ENCODE peak calls at places on chromosomes 11 and 22, in seven cellular contexts. N, I, C, X, E, Z and Q are unnamed samples.

GRCh38 chr11:117676501-117676900 is 120.5 kb downstream of the DSCAML1 start:
- DNase-seq in N (no peak), I (no peak), C (no peak), X (no peak), E (no peak), Z (no peak), Q (no peak)

GRCh38 chr11:125402436-125402835 is 93.6 kb downstream of the FEZ1 start:
- DNase-seq in N (no peak), I (peak), C (no peak), X (no peak), E (no peak), Z (peak), Q (no peak)

GRCh38 chr11:117905524-117905923 is 23.7 kb downstream of the TMPRSS13 start:
- DNase-seq in N (no peak), I (no peak), C (no peak), X (peak), E (no peak), Z (no peak), Q (no peak)

GRCh38 chr11:122748968-122749687 is 89.2 kb upstream of the CRTAM start:
- DNase-seq in N (peak), I (peak), C (no peak), X (no peak), E (peak), Z (peak), Q (peak)

GRCh38 chr22:41501209-41501608 is 32.3 kb downstream of the ACO2 start:
- DNase-seq in N (peak), I (no peak), C (no peak), X (no peak), E (no peak), Z (no peak), Q (peak)

GRCh38 chr22:43152355-43153071 is 1.2 kb downstream of the TSPO start:
- DNase-seq in N (peak), I (peak), C (peak), X (peak), E (peak), Z (peak), Q (no peak)

GRCh38 chr11:61709110-61709509 is 28.9 kb downstream of the DAGLA start:
- DNase-seq in N (no peak), I (no peak), C (no peak), X (no peak), E (no peak), Z (no peak), Q (no peak)

GRCh38 chr11:108912587-108912986 is 247.7 kb downstream of the DDX10 start:
- DNase-seq in N (no peak), I (peak), C (no peak), X (no peak), E (peak), Z (no peak), Q (no peak)

GRCh38 chr11:75598264-75598663 is 36.2 kb downstream of the SERPINH1 start:
- DNase-seq in N (no peak), I (no peak), C (no peak), X (no peak), E (no peak), Z (no peak), Q (no peak)

DNA sequence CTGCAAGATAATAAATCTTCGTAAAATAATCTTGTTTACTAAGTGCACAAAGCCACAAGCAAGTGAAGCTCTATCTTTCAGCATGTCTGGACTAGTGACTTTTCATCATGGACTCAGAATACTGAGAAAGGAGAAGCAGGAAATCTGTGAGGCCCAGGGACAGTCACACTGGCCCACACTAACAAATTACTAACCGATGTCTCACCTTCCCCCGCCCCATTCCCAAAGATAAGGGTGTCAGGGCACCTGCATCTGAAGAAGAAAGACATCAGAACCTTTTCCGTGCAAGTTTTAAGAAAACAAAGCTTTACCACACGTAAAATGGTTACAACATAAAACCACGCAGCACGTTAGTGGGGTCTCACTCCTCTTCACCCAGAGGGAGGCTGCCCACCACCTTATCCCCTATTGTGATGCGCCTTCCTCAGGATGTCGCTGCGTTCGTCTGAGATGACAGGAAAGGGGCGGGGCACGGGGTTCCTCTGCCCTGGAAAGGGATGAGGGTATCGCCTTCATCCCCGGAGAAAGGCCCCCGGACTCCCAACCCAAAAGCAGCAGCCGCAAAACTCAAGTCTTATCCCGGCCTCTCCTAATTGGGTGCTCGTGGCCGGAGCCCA is 603 bp downstream of the BTBD10 start:
- DNase-seq in N (peak), I (peak), C (peak), X (peak), E (peak), Z (peak), Q (peak)
- TF ChIP-seq CTCF in N (no peak), I (no peak), C (no peak), X (no peak), E (no peak), Z (peak), Q (no peak)

GRCh38 chr11:68956142-68956541 is 24.6 kb downstream of the MRGPRD start:
- DNase-seq in N (no peak), I (no peak), C (no peak), X (no peak), E (no peak), Z (no peak), Q (peak)
- TF ChIP-seq CTCF in N (no peak), I (peak), C (no peak), X (no peak), E (peak), Z (peak), Q (no peak)

DNA sequence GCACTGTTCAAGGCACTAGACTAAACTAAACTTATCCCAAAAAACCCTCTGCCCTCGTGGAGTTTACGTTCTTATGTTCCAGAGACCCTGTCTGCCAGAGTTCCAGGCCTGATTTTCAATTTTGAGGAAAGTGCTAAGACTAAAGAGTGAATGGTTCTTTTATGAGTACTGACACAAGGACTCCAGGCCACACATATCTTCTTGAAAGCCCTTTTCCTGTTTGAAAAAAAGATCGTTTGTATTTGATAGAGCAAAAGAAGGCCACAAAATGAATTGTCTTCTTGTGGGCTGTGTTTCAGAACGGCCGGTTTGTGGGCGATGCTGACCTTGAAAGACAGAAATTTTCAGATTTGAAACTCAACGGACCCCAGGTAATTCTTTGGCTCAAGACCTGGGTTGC is 32.1 kb downstream of the CTNND1 start:
- DNase-seq in N (no peak), I (no peak), C (no peak), X (no peak), E (no peak), Z (no peak), Q (no peak)
- TF ChIP-seq CTCF in N (no peak), I (no peak), C (no peak), X (no peak), E (no peak), Z (no peak), Q (no peak)

GRCh38 chr11:363948-364761 is 5.1 kb upstream of the B4GALNT4 start:
- DNase-seq in N (no peak), I (no peak), C (no peak), X (peak), E (peak), Z (no peak), Q (peak)
- TF ChIP-seq CTCF in N (no peak), I (peak), C (peak), X (peak), E (peak), Z (peak), Q (peak)

GRCh38 chr11:128026596-128026995 is 560.8 kb downstream of the ETS1 start:
- DNase-seq in N (no peak), I (peak), C (no peak), X (no peak), E (peak), Z (peak), Q (no peak)

GRCh38 chr11:128022761-128023160 is 564.6 kb downstream of the ETS1 start:
- DNase-seq in N (no peak), I (no peak), C (no peak), X (no peak), E (no peak), Z (no peak), Q (no peak)

GRCh38 chr11:128022007-128022368 is 565.4 kb downstream of the ETS1 start:
- DNase-seq in N (no peak), I (peak), C (no peak), X (no peak), E (peak), Z (peak), Q (no peak)

GRCh38 chr11:128018692-128019091 is 568.7 kb downstream of the ETS1 start:
- DNase-seq in N (no peak), I (no peak), C (no peak), X (no peak), E (no peak), Z (no peak), Q (no peak)

GRCh38 chr11:128021304-128022006 is 565.9 kb downstream of the ETS1 start:
- DNase-seq in N (no peak), I (peak), C (no peak), X (no peak), E (no peak), Z (no peak), Q (no peak)
- TF ChIP-seq CTCF in N (no peak), I (peak), C (no peak), X (no peak), E (peak), Z (peak), Q (no peak)

DNA sequence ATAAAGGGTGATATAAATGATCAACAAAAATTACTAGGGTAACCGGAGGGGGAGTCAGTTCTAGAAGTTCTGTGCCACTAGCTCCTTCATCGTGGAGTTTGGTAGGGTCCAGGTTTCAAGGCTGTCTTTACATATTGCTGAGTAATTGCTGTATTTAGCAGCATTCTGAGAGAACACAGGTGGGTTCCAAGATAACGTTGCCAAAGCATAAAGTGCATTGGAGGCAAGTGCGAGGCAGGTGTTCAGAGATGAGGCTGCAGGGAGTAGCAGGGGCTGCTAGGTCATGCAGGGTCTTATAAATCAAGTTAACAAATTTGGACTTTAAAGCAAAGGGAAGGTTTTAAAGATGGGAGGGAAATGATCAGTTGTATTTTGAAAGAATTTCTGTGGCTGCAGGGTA is 17.8 kb downstream of the SGSM3 start:
- DNase-seq in N (no peak), I (no peak), C (no peak), X (no peak), E (no peak), Z (no peak), Q (no peak)
- TF ChIP-seq CTCF in N (no peak), I (no peak), C (no peak), X (no peak), E (no peak), Z (no peak), Q (no peak)

GRCh38 chr11:84097186-84097585 is 811.0 kb upstream of the CCDC90B start:
- DNase-seq in N (no peak), I (peak), C (no peak), X (no peak), E (no peak), Z (no peak), Q (no peak)

GRCh38 chr11:84089072-84090057 is 803.2 kb upstream of the CCDC90B start:
- DNase-seq in N (peak), I (peak), C (no peak), X (no peak), E (no peak), Z (no peak), Q (no peak)

DNA sequence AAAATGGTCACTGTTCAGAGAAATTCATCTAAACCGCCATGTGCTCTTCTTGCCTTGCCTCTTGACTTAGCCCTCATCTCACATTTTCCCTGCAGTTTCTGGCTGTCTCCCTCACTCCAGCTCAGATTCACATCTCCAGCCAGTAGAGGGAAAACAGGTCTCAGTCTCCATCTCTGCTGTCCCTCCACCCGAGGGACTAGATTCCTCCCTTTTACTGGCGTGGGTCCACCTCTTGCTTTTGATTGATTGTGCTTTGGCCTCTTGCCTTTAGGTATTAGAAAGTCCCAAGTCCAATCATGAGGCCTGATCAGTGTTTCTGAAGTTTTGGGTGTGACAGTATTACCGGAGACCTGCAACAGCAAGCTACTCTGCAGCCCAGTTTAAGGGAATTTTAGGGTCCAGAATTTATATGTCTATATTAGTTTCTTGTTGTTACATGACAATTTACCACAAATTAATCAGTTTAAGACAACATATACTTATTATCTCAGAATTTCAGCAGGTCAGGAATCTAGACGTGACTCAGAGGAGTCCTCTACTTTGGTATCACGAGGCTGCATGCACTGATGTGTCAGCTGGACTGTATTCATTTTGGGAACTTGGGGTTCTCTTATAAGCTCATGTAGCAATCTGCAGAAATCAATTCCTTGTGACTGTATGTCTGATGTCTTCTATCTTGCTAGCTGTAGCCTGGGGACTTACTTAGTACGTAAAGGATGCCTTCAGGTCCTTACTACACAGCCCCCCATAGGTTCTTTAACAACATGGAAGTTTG is 805.2 kb upstream of the CCDC90B start:
- DNase-seq in N (no peak), I (no peak), C (no peak), X (no peak), E (no peak), Z (no peak), Q (no peak)
- TF ChIP-seq CTCF in N (no peak), I (no peak), C (no peak), X (no peak), E (no peak), Z (no peak), Q (no peak)

GRCh38 chr22:37318255-37319109 is 36.2 kb downstream of the CYTH4 start:
- DNase-seq in N (no peak), I (no peak), C (no peak), X (no peak), E (no peak), Z (no peak), Q (no peak)
- TF ChIP-seq CTCF in N (no peak), I (no peak), C (no peak), X (no peak), E (peak), Z (no peak), Q (no peak)

GRCh38 chr11:104343578-104343977 is 179.6 kb upstream of the PDGFD start:
- DNase-seq in N (no peak), I (peak), C (no peak), X (no peak), E (no peak), Z (no peak), Q (no peak)
- TF ChIP-seq CTCF in N (peak), I (peak), C (no peak), X (no peak), E (peak), Z (peak), Q (no peak)